ENCODE peak calls at places on chromosomes 7 and 10, in seven cellular contexts. One of them, this sample, is unnamed.

GRCh38 chr7:418636-419280 is 100.9 kb downstream of the PDGFA start:
- DNase-seq in CD8-positive, alpha-beta T cell: no peak
- DNase-seq in PC-3: no peak
- DNase-seq in adrenal gland: no peak
- DNase-seq in esophagus squamous epithelium: no peak
- DNase-seq in iPS DF 6.9: no peak
- DNase-seq in fibroblast of lung: no peak
- DNase-seq in this sample: no peak

GRCh38 chr10:120824864-120825263 is 26.3 kb upstream of the WDR11 start:
- DNase-seq in CD8-positive, alpha-beta T cell: no peak
- DNase-seq in PC-3: peak; percentile 65
- DNase-seq in adrenal gland: peak; percentile 38
- DNase-seq in esophagus squamous epithelium: no peak
- DNase-seq in iPS DF 6.9: no peak
- DNase-seq in fibroblast of lung: peak; percentile 23
- DNase-seq in this sample: no peak

GRCh38 chr10:101041252-101041761 is 10.3 kb downstream of the SFXN3 start:
- DNase-seq in CD8-positive, alpha-beta T cell: peak; percentile 75
- DNase-seq in PC-3: peak; percentile 74
- DNase-seq in adrenal gland: peak; percentile 91
- DNase-seq in esophagus squamous epithelium: no peak
- DNase-seq in iPS DF 6.9: no peak
- DNase-seq in fibroblast of lung: peak; percentile 82
- DNase-seq in this sample: peak; percentile 55

GRCh38 chr10:77643795-77644468 is 6.3 kb upstream of the KCNMA1 start:
- DNase-seq in CD8-positive, alpha-beta T cell: no peak
- DNase-seq in PC-3: peak; percentile 98
- DNase-seq in adrenal gland: peak; percentile 58
- DNase-seq in esophagus squamous epithelium: no peak
- DNase-seq in iPS DF 6.9: peak; percentile 39
- DNase-seq in fibroblast of lung: peak; percentile 59
- DNase-seq in this sample: no peak

GRCh38 chr7:94440460-94441039 is 45.9 kb downstream of the COL1A2 start:
- DNase-seq in CD8-positive, alpha-beta T cell: no peak
- DNase-seq in PC-3: no peak
- DNase-seq in adrenal gland: no peak
- DNase-seq in esophagus squamous epithelium: no peak
- DNase-seq in iPS DF 6.9: no peak
- DNase-seq in fibroblast of lung: peak; percentile 77
- DNase-seq in this sample: no peak

GRCh38 chr7:144975882-144976281 is 140.0 kb upstream of the TPK1 start:
- DNase-seq in CD8-positive, alpha-beta T cell: no peak
- DNase-seq in PC-3: no peak
- DNase-seq in adrenal gland: no peak
- DNase-seq in esophagus squamous epithelium: no peak
- DNase-seq in iPS DF 6.9: no peak
- DNase-seq in fibroblast of lung: no peak
- DNase-seq in this sample: no peak

GRCh38 chr10:24866615-24867583 is 85.5 kb downstream of the PRTFDC1 start:
- DNase-seq in CD8-positive, alpha-beta T cell: no peak
- DNase-seq in PC-3: peak; percentile 57
- DNase-seq in adrenal gland: peak; percentile 77
- DNase-seq in esophagus squamous epithelium: no peak
- DNase-seq in iPS DF 6.9: no peak
- DNase-seq in fibroblast of lung: peak; percentile 91
- DNase-seq in this sample: no peak

GRCh38 chr10:110788620-110789385 is 82.9 kb upstream of the PDCD4 start:
- DNase-seq in CD8-positive, alpha-beta T cell: no peak
- DNase-seq in PC-3: no peak
- DNase-seq in adrenal gland: no peak
- DNase-seq in esophagus squamous epithelium: no peak
- DNase-seq in iPS DF 6.9: no peak
- DNase-seq in fibroblast of lung: no peak
- DNase-seq in this sample: no peak

GRCh38 chr10:73653195-73653594 is 2.6 kb downstream of the SYNPO2L start:
- DNase-seq in CD8-positive, alpha-beta T cell: no peak
- DNase-seq in PC-3: no peak
- DNase-seq in adrenal gland: no peak
- DNase-seq in esophagus squamous epithelium: no peak
- DNase-seq in iPS DF 6.9: no peak
- DNase-seq in fibroblast of lung: no peak
- DNase-seq in this sample: no peak

GRCh38 chr10:62960416-62960815 is 144.2 kb upstream of the EGR2 start:
- DNase-seq in CD8-positive, alpha-beta T cell: no peak
- DNase-seq in PC-3: peak; percentile 100
- DNase-seq in adrenal gland: no peak
- DNase-seq in esophagus squamous epithelium: no peak
- DNase-seq in iPS DF 6.9: no peak
- DNase-seq in fibroblast of lung: peak; percentile 90
- DNase-seq in this sample: no peak

GRCh38 chr10:66322261-66322660 is 603.6 kb upstream of the LRRTM3 start:
- DNase-seq in CD8-positive, alpha-beta T cell: no peak
- DNase-seq in PC-3: peak; percentile 81
- DNase-seq in adrenal gland: no peak
- DNase-seq in esophagus squamous epithelium: no peak
- DNase-seq in iPS DF 6.9: no peak
- DNase-seq in fibroblast of lung: peak; percentile 3
- DNase-seq in this sample: no peak

GRCh38 chr7:80047032-80047431 is 87.6 kb upstream of the GNAI1 start:
- DNase-seq in CD8-positive, alpha-beta T cell: no peak
- DNase-seq in PC-3: no peak
- DNase-seq in adrenal gland: no peak
- DNase-seq in esophagus squamous epithelium: no peak
- DNase-seq in iPS DF 6.9: no peak
- DNase-seq in fibroblast of lung: no peak
- DNase-seq in this sample: no peak

GRCh38 chr10:5547684-5547933 is 22.8 kb downstream of the CALML3 start:
- DNase-seq in CD8-positive, alpha-beta T cell: no peak
- DNase-seq in PC-3: no peak
- DNase-seq in adrenal gland: no peak
- DNase-seq in esophagus squamous epithelium: no peak
- DNase-seq in iPS DF 6.9: no peak
- DNase-seq in fibroblast of lung: no peak
- DNase-seq in this sample: no peak
- H3K4me3 ChIP-seq in CD8-positive, alpha-beta T cell: no peak overlapping the region
- H3K4me3 ChIP-seq in PC-3: peak overlapping the region; percentile 46
- H3K4me3 ChIP-seq in adrenal gland: no peak overlapping the region
- H3K4me3 ChIP-seq in esophagus squamous epithelium: no peak overlapping the region
- H3K4me3 ChIP-seq in iPS DF 6.9: no peak overlapping the region
- H3K4me3 ChIP-seq in fibroblast of lung: no peak overlapping the region
- H3K4me3 ChIP-seq in this sample: no peak overlapping the region

DNA sequence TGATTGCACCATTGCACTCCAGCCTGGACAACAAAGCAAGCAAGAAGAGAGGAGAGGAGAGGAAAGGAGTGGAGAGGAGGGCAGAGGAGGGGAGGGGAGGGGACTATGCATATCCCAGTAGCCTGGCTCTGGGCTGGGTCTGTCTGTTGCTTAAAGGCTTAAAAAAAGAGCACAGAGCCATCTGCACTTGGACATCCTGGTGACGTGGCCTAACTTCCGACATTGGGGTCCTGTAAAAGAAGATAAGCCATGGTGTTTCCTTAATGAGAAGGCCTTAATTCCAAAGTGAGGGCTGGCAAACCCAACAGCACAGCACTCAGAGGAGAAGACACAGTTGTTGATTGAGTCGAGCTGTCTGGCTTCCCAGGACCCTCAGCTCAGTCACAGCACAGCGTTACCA is 352.6 kb downstream of the PAXIP1 start:
- DNase-seq in CD8-positive, alpha-beta T cell: no peak
- DNase-seq in PC-3: no peak
- DNase-seq in adrenal gland: no peak
- DNase-seq in esophagus squamous epithelium: no peak
- DNase-seq in iPS DF 6.9: no peak
- DNase-seq in fibroblast of lung: no peak
- DNase-seq in this sample: no peak
- H3K27ac ChIP-seq in CD8-positive, alpha-beta T cell: no peak overlapping the region
- H3K27ac ChIP-seq in PC-3: no peak overlapping the region
- H3K27ac ChIP-seq in adrenal gland: no peak overlapping the region
- H3K27ac ChIP-seq in esophagus squamous epithelium: no peak overlapping the region
- H3K27ac ChIP-seq in iPS DF 6.9: no peak overlapping the region
- H3K27ac ChIP-seq in fibroblast of lung: no peak overlapping the region
- H3K27ac ChIP-seq in this sample: no peak overlapping the region

GRCh38 chr10:132115736-132116135 is 50.0 kb downstream of the JAKMIP3 start:
- DNase-seq in CD8-positive, alpha-beta T cell: no peak
- DNase-seq in PC-3: no peak
- DNase-seq in adrenal gland: no peak
- DNase-seq in esophagus squamous epithelium: no peak
- DNase-seq in iPS DF 6.9: no peak
- DNase-seq in fibroblast of lung: peak; percentile 6
- DNase-seq in this sample: no peak
- H3K4me3 ChIP-seq in CD8-positive, alpha-beta T cell: no peak overlapping the region
- H3K4me3 ChIP-seq in PC-3: no peak overlapping the region
- H3K4me3 ChIP-seq in adrenal gland: no peak overlapping the region
- H3K4me3 ChIP-seq in esophagus squamous epithelium: no peak overlapping the region
- H3K4me3 ChIP-seq in iPS DF 6.9: no peak overlapping the region
- H3K4me3 ChIP-seq in fibroblast of lung: no peak overlapping the region
- H3K4me3 ChIP-seq in this sample: no peak overlapping the region

GRCh38 chr10:32315426-32315825 is 31.5 kb downstream of the EPC1 start:
- DNase-seq in CD8-positive, alpha-beta T cell: no peak
- DNase-seq in PC-3: no peak
- DNase-seq in adrenal gland: no peak
- DNase-seq in esophagus squamous epithelium: no peak
- DNase-seq in iPS DF 6.9: no peak
- DNase-seq in fibroblast of lung: peak; percentile 19
- DNase-seq in this sample: no peak

GRCh38 chr10:32314588-32314987 is 32.4 kb downstream of the EPC1 start:
- DNase-seq in CD8-positive, alpha-beta T cell: no peak
- DNase-seq in PC-3: no peak
- DNase-seq in adrenal gland: no peak
- DNase-seq in esophagus squamous epithelium: no peak
- DNase-seq in iPS DF 6.9: no peak
- DNase-seq in fibroblast of lung: no peak
- DNase-seq in this sample: no peak

GRCh38 chr10:32318476-32318896 is 28.5 kb downstream of the EPC1 start:
- DNase-seq in CD8-positive, alpha-beta T cell: no peak
- DNase-seq in PC-3: no peak
- DNase-seq in adrenal gland: no peak
- DNase-seq in esophagus squamous epithelium: no peak
- DNase-seq in iPS DF 6.9: no peak
- DNase-seq in fibroblast of lung: no peak
- DNase-seq in this sample: no peak

GRCh38 chr10:32321016-32321631 is 25.8 kb downstream of the EPC1 start:
- DNase-seq in CD8-positive, alpha-beta T cell: no peak
- DNase-seq in PC-3: no peak
- DNase-seq in adrenal gland: no peak
- DNase-seq in esophagus squamous epithelium: no peak
- DNase-seq in iPS DF 6.9: no peak
- DNase-seq in fibroblast of lung: no peak
- DNase-seq in this sample: no peak

DNA sequence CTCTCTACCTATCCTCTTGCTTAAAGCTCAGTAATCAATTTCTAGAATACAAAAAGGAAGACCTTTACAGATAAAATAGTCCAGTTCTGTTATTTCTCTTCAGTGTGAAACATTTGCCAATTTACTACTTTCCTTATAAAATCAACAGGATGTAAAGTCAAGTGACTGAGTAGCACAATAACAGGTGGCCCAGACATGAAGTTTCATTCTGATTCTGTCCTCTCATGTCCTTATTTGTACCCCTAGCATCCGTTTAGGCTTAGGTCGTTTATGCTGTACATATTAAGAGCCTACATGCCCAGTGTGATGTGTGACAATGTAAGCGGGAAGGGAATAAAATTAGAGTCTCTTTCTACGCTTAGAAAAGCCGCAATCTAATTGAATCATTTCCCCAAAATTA is 29.2 kb downstream of the EPC1 start:
- DNase-seq in CD8-positive, alpha-beta T cell: no peak
- DNase-seq in PC-3: no peak
- DNase-seq in adrenal gland: no peak
- DNase-seq in esophagus squamous epithelium: no peak
- DNase-seq in iPS DF 6.9: no peak
- DNase-seq in fibroblast of lung: no peak
- DNase-seq in this sample: no peak
- H3K27ac ChIP-seq in CD8-positive, alpha-beta T cell: no peak overlapping the region
- H3K27ac ChIP-seq in PC-3: no peak overlapping the region
- H3K27ac ChIP-seq in adrenal gland: peak overlapping the region; percentile 11
- H3K27ac ChIP-seq in esophagus squamous epithelium: no peak overlapping the region
- H3K27ac ChIP-seq in iPS DF 6.9: no peak overlapping the region
- H3K27ac ChIP-seq in fibroblast of lung: no peak overlapping the region
- H3K27ac ChIP-seq in this sample: peak overlapping the region; percentile 26

GRCh38 chr7:5360451-5360850 is 63.2 kb downstream of the TNRC18 start:
- DNase-seq in CD8-positive, alpha-beta T cell: no peak
- DNase-seq in PC-3: no peak
- DNase-seq in adrenal gland: no peak
- DNase-seq in esophagus squamous epithelium: no peak
- DNase-seq in iPS DF 6.9: no peak
- DNase-seq in fibroblast of lung: no peak
- DNase-seq in this sample: no peak

GRCh38 chr7:5357951-5358350 is 65.7 kb downstream of the TNRC18 start:
- DNase-seq in CD8-positive, alpha-beta T cell: no peak
- DNase-seq in PC-3: no peak
- DNase-seq in adrenal gland: no peak
- DNase-seq in esophagus squamous epithelium: no peak
- DNase-seq in iPS DF 6.9: no peak
- DNase-seq in fibroblast of lung: peak; percentile 24
- DNase-seq in this sample: no peak

GRCh38 chr7:5360971-5361370 is 62.7 kb downstream of the TNRC18 start:
- DNase-seq in CD8-positive, alpha-beta T cell: no peak
- DNase-seq in PC-3: no peak
- DNase-seq in adrenal gland: no peak
- DNase-seq in esophagus squamous epithelium: no peak
- DNase-seq in iPS DF 6.9: no peak
- DNase-seq in fibroblast of lung: no peak
- DNase-seq in this sample: no peak

GRCh38 chr7:5361446-5362155 is 62.0 kb downstream of the TNRC18 start:
- DNase-seq in CD8-positive, alpha-beta T cell: no peak
- DNase-seq in PC-3: no peak
- DNase-seq in adrenal gland: no peak
- DNase-seq in esophagus squamous epithelium: no peak
- DNase-seq in iPS DF 6.9: no peak
- DNase-seq in fibroblast of lung: no peak
- DNase-seq in this sample: no peak

DNA sequence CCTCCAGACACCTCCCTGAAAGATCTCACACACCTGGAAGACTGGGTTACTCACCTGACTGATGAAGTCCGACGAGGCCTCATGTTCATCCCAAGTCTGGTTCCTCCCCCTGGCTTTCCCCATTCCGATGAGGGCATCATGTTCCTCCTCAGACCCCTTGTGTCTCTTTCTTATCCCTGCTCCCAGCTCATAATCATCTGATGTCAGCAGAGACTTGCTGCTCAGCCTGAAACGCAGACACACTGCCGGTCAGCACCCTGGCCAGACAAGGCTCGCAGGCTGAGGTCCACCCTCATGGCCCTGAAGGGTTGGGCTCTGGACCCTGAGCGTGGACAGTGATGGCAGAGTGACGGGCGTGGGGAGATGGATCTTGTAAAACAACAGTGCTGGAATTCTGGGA is 64.3 kb downstream of the TNRC18 start:
- DNase-seq in CD8-positive, alpha-beta T cell: no peak
- DNase-seq in PC-3: no peak
- DNase-seq in adrenal gland: no peak
- DNase-seq in esophagus squamous epithelium: no peak
- DNase-seq in iPS DF 6.9: no peak
- DNase-seq in fibroblast of lung: no peak
- DNase-seq in this sample: no peak
- H3K4me3 ChIP-seq in CD8-positive, alpha-beta T cell: no peak overlapping the region
- H3K4me3 ChIP-seq in PC-3: no peak overlapping the region
- H3K4me3 ChIP-seq in adrenal gland: no peak overlapping the region
- H3K4me3 ChIP-seq in esophagus squamous epithelium: no peak overlapping the region
- H3K4me3 ChIP-seq in iPS DF 6.9: no peak overlapping the region
- H3K4me3 ChIP-seq in fibroblast of lung: no peak overlapping the region
- H3K4me3 ChIP-seq in this sample: no peak overlapping the region

This sample was measured in effector memory CD4-positive, alpha-beta T cell.